ENCODE peak calls at places on chromosome 7, in seven cellular contexts. C is uterus; J is adipocyte; Q is prostate gland; E is WERI-Rb-1; F is CD8-positive, alpha-beta T cell; W is foreskin fibroblast. Y is an unnamed sample.

GRCh38 chr7:55188590-55189446 is 170.0 kb downstream of the EGFR start:
- DNase-seq in E (no peak), F (no peak), J (no peak), C (no peak), W (no peak), Q (no peak), Y (no peak)

GRCh38 chr7:157017149-157017548 is 6.7 kb upstream of the MNX1 start:
- DNase-seq in F (no peak), W (no peak), E (no peak), C (no peak), J (no peak), Q (no peak), Y (no peak)

GRCh38 chr7:155669717-155670505 is 25.4 kb downstream of the RBM33 start:
- DNase-seq in C (no peak), E (no peak), F (no peak), W (peak), Q (no peak), J (peak), Y (no peak)

GRCh38 chr7:120028636-120029035 is 244.3 kb upstream of the KCND2 start:
- DNase-seq in E (no peak), F (no peak), Q (no peak), C (no peak), J (peak), W (peak), Y (no peak)

GRCh38 chr7:5139998-5140397 is 50.0 kb upstream of the WIPI2 start:
- DNase-seq in J (peak), Q (no peak), E (peak), F (peak), C (no peak), W (peak), Y (no peak)

GRCh38 chr7:101680406-101681145 is 51.5 kb upstream of the MYL10 start:
- DNase-seq in J (no peak), C (no peak), Q (no peak), E (no peak), F (no peak), W (no peak), Y (no peak)

GRCh38 chr7:134186022-134186421 is 58.9 kb downstream of the LRGUK start:
- DNase-seq in F (no peak), C (no peak), Q (no peak), E (no peak), W (peak), J (peak), Y (no peak)

GRCh38 chr7:94632338-94633024 is 23.5 kb downstream of the SGCE start:
- DNase-seq in C (no peak), F (no peak), Q (no peak), J (peak), E (no peak), W (peak), Y (no peak)

GRCh38 chr7:151694441-151694827 is 174.7 kb upstream of the RHEB start:
- DNase-seq in E (no peak), Q (no peak), J (no peak), C (no peak), W (no peak), F (no peak), Y (no peak)

GRCh38 chr7:17830206-17830605 is 110.1 kb downstream of the SNX13 start:
- DNase-seq in W (peak), Q (no peak), F (no peak), J (peak), E (no peak), C (no peak), Y (no peak)

GRCh38 chr7:19561121-19561805 is 147.6 kb downstream of the POLR1F start:
- DNase-seq in C (no peak), J (peak), Q (no peak), W (peak), F (no peak), E (no peak), Y (no peak)

GRCh38 chr7:57256637-57257375 is 124.6 kb upstream of the ZNF479 start:
- DNase-seq in F (no peak), C (no peak), Q (no peak), E (no peak), W (no peak), J (no peak), Y (no peak)

GRCh38 chr7:149866139-149866785 is 7.5 kb upstream of the ATP6V0E2 start:
- DNase-seq in Q (no peak), E (peak), W (no peak), C (no peak), F (no peak), J (no peak), Y (no peak)

GRCh38 chr7:31065021-31065593 is 13.0 kb downstream of the ADCYAP1R1 start:
- DNase-seq in Q (no peak), C (no peak), J (no peak), E (no peak), F (no peak), W (no peak), Y (no peak)

GRCh38 chr7:3154881-3155494 is 111.3 kb upstream of the CARD11 start:
- DNase-seq in J (peak), W (peak), C (no peak), E (peak), F (peak), Q (peak), Y (no peak)

GRCh38 chr7:76509931-76510877 is at the start of gene UPK3B:
- DNase-seq in C (no peak), W (no peak), Q (no peak), E (peak), J (no peak), F (no peak), Y (no peak)

GRCh38 chr7:105862770-105863169 is 13.6 kb downstream of the ATXN7L1 start:
- DNase-seq in W (no peak), C (no peak), J (no peak), Q (no peak), E (no peak), F (no peak), Y (no peak)

GRCh38 chr7:129845972-129846327 is 106.8 kb downstream of the UBE2H start:
- DNase-seq in E (no peak), Q (no peak), W (peak), C (no peak), J (peak), F (no peak), Y (no peak)

GRCh38 chr7:17380696-17381662 is 82.5 kb downstream of the AHR start:
- DNase-seq in W (peak), Q (no peak), F (no peak), C (no peak), E (no peak), J (peak), Y (no peak)

GRCh38 chr7:149624006-149624405 is 126.4 kb upstream of the ZNF746 start:
- DNase-seq in W (peak), F (peak), Q (no peak), C (peak), E (peak), J (peak), Y (no peak)

GRCh38 chr7:106358103-106358663 is 73.4 kb upstream of the NAMPT start:
- DNase-seq in C (no peak), E (no peak), F (no peak), Q (no peak), W (no peak), J (peak), Y (no peak)

GRCh38 chr7:18352339-18353255 is 143.0 kb upstream of the HDAC9 start:
- DNase-seq in E (peak), J (peak), F (peak), C (peak), Q (peak), W (peak), Y (no peak)

GRCh38 chr7:87220026-87220733 is 648 bp upstream of the TMEM243 start:
- DNase-seq in W (peak), E (peak), F (peak), Q (peak), J (peak), C (peak), Y (peak)

GRCh38 chr7:131183611-131184119 is 144.0 kb upstream of the MKLN1 start:
- DNase-seq in C (no peak), J (no peak), F (peak), Q (no peak), E (no peak), W (no peak), Y (no peak)

GRCh38 chr7:133119067-133119466 is 37.2 kb upstream of the CHCHD3 start:
- DNase-seq in E (no peak), Q (no peak), C (no peak), J (no peak), F (no peak), W (no peak), Y (no peak)

GRCh38 chr7:114988755-114989154 is 66.9 kb downstream of the MDFIC start:
- DNase-seq in C (peak), W (peak), Q (no peak), J (peak), F (no peak), E (no peak), Y (no peak)

GRCh38 chr7:64562246-64562620 is 638 bp downstream of the ZNF680 start:
- DNase-seq in W (no peak), C (no peak), E (no peak), Q (no peak), J (no peak), F (no peak), Y (no peak)

GRCh38 chr7:19009936-19010280 is 107.5 kb downstream of the TWIST1 start:
- DNase-seq in F (no peak), C (no peak), Q (no peak), E (no peak), W (no peak), J (peak), Y (no peak)

GRCh38 chr7:135247746-135248471 is 14.3 kb downstream of the STRA8 start:
- DNase-seq in J (no peak), E (no peak), W (no peak), F (no peak), C (no peak), Q (no peak), Y (no peak)

GRCh38 chr7:155971180-155971770 is 159.0 kb upstream of the SHH start:
- DNase-seq in Q (no peak), W (no peak), E (no peak), J (no peak), F (no peak), C (no peak), Y (no peak)

DNA sequence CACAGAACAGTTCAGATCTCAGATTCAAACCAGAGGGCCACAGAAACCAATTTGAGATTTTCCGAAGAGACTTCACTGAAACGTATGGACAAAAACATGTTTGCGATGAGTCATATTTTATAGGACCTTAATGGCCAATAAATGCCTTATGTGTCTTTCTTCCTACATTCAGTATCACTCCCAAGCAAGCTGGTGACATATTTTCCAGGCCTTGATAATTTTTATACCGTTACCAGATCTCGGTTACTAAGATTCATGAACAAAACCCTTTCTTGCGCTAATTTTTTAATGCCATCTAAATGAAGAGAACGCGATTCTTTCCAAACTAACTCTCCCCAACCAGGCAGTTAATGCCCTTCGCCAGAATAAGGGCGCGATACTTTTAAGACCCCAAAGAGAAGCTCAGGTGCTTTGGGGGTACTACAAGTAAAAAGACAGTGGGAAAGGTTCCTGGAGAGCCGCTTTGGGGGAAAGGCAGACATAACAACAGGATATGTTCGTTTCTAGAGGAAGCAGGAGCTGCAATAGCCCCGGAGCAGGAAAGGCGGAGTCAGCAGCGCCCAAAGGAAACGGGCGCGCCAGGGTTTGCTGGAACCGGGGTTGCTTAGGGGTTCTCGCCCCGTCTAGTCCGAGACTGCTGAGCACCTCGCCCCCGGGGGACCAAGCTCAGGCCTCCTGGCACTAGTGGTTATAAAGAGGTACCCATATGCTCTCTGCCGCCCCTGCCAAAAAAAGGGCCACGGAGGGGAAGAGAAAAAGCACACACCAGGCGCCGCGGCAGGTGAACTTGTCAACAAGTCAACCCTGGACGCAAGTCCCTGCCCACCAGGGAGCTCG is 878 bp downstream of the ICA1 start:
- DNase-seq in F (no peak), Q (peak), E (peak), J (peak), C (peak), W (peak), Y (no peak)
- H3K4me3 ChIP-seq in F (no peak), Q (peak), E (peak), J (peak), C (peak), W (peak), Y (peak)

GRCh38 chr7:128341733-128342132 is 2.0 kb downstream of the RBM28 start:
- DNase-seq in J (no peak), W (no peak), Q (no peak), C (no peak), E (no peak), F (no peak), Y (no peak)
- H3K4me3 ChIP-seq in J (peak), W (no peak), Q (no peak), C (no peak), E (no peak), F (no peak), Y (no peak)

GRCh38 chr7:121545418-121545817 is 149.3 kb upstream of the FAM3C start:
- DNase-seq in E (no peak), J (no peak), F (no peak), Q (no peak), W (no peak), C (no peak), Y (no peak)

GRCh38 chr7:121544199-121544598 is 148.1 kb upstream of the FAM3C start:
- DNase-seq in J (no peak), F (no peak), E (no peak), Q (no peak), W (no peak), C (no peak), Y (no peak)

GRCh38 chr7:121547341-121548092 is 151.4 kb upstream of the FAM3C start:
- DNase-seq in Q (no peak), F (no peak), C (no peak), J (peak), E (no peak), W (peak), Y (no peak)

GRCh38 chr7:121544726-121545125 is 148.6 kb upstream of the FAM3C start:
- DNase-seq in W (peak), Q (peak), J (peak), C (peak), E (no peak), F (no peak), Y (no peak)

DNA sequence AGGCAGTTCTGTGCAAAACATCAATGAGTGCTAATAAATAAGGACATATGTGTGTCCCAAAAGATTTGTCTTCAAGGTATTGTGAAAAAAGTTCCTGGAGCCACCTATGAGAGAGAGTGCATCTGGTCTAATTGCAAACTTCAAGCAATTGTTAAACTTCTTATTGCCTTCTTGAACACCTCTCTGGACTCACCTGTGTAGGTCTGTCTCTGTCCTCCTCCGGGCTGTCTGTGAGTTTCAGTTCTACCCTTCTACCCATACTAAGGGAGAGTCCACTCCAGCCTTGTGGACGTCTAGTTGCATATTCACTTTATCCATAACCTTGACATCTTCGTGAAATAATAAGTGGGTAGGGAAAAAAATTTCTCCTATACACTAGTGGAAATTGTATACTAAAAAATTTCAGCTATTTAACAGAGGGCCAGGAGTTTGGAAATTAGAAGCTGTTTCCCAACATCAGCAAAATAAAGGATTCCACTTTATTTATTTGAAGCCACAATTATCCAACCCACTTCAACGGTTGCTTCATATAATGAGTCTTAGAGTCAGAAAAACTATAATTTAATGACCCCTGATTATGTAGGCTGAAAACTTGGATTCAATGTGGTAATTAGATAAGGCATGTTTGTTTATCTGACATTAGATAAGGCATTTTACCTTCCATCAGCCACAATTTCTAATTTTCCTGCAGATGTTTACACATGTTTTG is 150.7 kb upstream of the FAM3C start:
- DNase-seq in W (peak), J (peak), Q (no peak), F (no peak), E (no peak), C (no peak), Y (no peak)
- H3K4me3 ChIP-seq in W (no peak), J (no peak), Q (no peak), F (no peak), E (no peak), C (no peak), Y (no peak)

GRCh38 chr7:148153611-148154010 is 437.0 kb upstream of the C7orf33 start:
- DNase-seq in Q (peak), J (peak), C (peak), E (no peak), W (no peak), F (no peak), Y (no peak)
- H3K4me3 ChIP-seq in Q (no peak), J (no peak), C (no peak), E (no peak), W (no peak), F (no peak), Y (no peak)

DNA sequence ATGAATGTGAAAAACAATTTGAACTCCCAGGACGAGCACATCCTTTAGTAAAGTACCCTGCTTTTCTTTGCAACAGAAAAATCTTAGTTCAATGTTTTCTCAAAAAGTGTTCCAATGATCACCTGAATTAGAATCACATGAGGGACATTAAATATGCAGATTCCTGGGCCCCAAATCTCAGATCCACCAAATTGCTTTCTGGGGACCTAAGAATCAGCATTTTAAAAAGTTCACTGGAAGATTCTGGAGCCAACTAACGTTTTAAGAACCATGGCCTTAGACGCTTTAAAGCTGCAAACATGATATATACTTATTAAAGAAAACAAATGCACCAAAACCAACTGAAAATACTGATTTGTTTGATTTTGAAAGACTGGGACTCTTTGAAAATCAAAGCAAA is 143.4 kb upstream of the TMEM168 start:
- DNase-seq in W (no peak), F (no peak), C (no peak), J (no peak), E (no peak), Q (no peak), Y (no peak)
- H3K4me3 ChIP-seq in W (no peak), F (no peak), C (no peak), J (no peak), E (no peak), Q (no peak), Y (no peak)

GRCh38 chr7:139094596-139094995 is 14.9 kb downstream of the ZC3HAV1 start:
- DNase-seq in C (no peak), W (no peak), E (no peak), F (no peak), J (no peak), Q (no peak), Y (no peak)

GRCh38 chr7:139095194-139095659 is 14.3 kb downstream of the ZC3HAV1 start:
- DNase-seq in F (peak), E (no peak), J (no peak), Q (no peak), W (no peak), C (no peak), Y (no peak)

GRCh38 chr7:139091677-139091996 is 17.9 kb downstream of the ZC3HAV1 start:
- DNase-seq in E (no peak), W (no peak), F (no peak), Q (no peak), J (no peak), C (no peak), Y (no peak)

GRCh38 chr7:139092090-139092796 is 17.3 kb downstream of the ZC3HAV1 start:
- DNase-seq in E (no peak), Q (no peak), W (no peak), C (no peak), F (no peak), J (no peak), Y (no peak)

GRCh38 chr7:139094030-139094429 is 15.5 kb downstream of the ZC3HAV1 start:
- DNase-seq in C (no peak), F (no peak), J (no peak), Q (no peak), E (no peak), W (no peak), Y (no peak)
- H3K4me3 ChIP-seq in C (no peak), F (peak), J (no peak), Q (no peak), E (no peak), W (no peak), Y (no peak)

DNA sequence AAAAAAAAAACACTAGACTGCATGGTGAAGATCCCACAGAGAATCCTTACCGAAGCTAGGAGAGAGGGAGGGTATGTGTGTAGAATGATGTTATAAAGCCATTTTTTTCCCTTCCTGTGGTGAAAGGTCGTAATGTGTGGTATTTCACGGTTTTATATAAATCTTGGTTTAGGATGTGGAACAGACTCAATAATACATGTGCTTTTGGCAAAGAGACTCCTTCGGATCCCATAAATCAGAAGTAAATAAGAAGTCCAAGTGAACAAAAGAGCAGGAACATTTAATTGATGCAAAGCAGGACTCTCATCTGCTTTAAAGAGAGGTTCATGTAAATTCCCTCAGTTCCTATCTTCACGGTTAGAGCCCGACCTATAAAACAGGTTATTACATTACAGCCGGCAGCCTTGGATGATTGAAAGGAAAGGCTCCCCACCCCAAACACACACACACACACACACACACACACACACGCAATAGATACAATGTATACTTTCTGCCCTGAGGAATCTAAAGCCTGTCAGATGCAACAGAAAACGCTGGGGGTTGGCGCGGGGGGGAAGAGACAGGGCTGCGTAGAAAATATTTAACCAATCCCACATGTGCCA is 8.7 kb downstream of the DLX5 start:
- DNase-seq in E (no peak), F (no peak), W (no peak), Q (no peak), J (no peak), C (no peak), Y (no peak)
- H3K4me3 ChIP-seq in E (peak), F (no peak), W (no peak), Q (no peak), J (no peak), C (no peak), Y (no peak)

Y was measured in thoracic aorta.